ENCODE peak calls at places on chromosomes 5 and 9, in four cellular contexts. Q is K562, M is HepG2, J is WTC11. A is an unnamed sample.

GRCh38 chr5:67416133-67416937 is 219.7 kb upstream of the CD180 start:
- DNase-seq in Q (no peak), M (no peak), J (no peak), A (no peak)

GRCh38 chr5:82163459-82164108 is 114.6 kb downstream of the RPS23 start:
- DNase-seq in Q (no peak), M (no peak), J (no peak), A (no peak)

GRCh38 chr5:127518319-127518621 is 830 bp downstream of the PRRC1 start:
- DNase-seq in Q (no peak), M (no peak), J (no peak), A (no peak)

GRCh38 chr9:33113799-33114547 is 37.5 kb upstream of the SMU1 start:
- DNase-seq in Q (no peak), M (no peak), J (no peak), A (no peak)

GRCh38 chr5:138386290-138386689 is 33.8 kb downstream of the KDM3B start:
- DNase-seq in Q (no peak), M (no peak), J (no peak), A (no peak)

GRCh38 chr5:45696206-45696836 is at the start of gene HCN1:
- DNase-seq in Q (no peak), M (peak), J (peak), A (peak)

GRCh38 chr5:90940227-90940995 is 381.8 kb downstream of the ADGRV1 start:
- DNase-seq in Q (no peak), M (no peak), J (peak), A (peak)

GRCh38 chr5:58069016-58069705 is 390.7 kb downstream of the PLK2 start:
- DNase-seq in Q (no peak), M (no peak), J (no peak), A (no peak)

GRCh38 chr9:79952401-79952800 is 380.6 kb downstream of the TLE4 start:
- DNase-seq in Q (no peak), M (no peak), J (no peak), A (no peak)

GRCh38 chr9:127999461-127999860 is 18.7 kb upstream of the EEIG1 start:
- DNase-seq in Q (no peak), M (no peak), J (no peak), A (no peak)

GRCh38 chr9:77944556-77945261 is 86.9 kb downstream of the GNAQ start:
- DNase-seq in Q (peak), M (no peak), J (peak), A (no peak)

GRCh38 chr5:169307648-169308047 is 6.7 kb upstream of the SLIT3 start:
- DNase-seq in Q (no peak), M (no peak), J (no peak), A (no peak)

GRCh38 chr5:150411245-150411979 is 1.3 kb downstream of the CD74 start:
- DNase-seq in Q (no peak), M (no peak), J (no peak), A (no peak)

GRCh38 chr9:131276891-131277672 is 772 bp upstream of the FAM78A start:
- DNase-seq in Q (peak), M (no peak), J (no peak), A (peak)

GRCh38 chr9:34124103-34124502 is 2.4 kb downstream of the DCAF12 start:
- DNase-seq in Q (no peak), M (no peak), J (no peak), A (no peak)

GRCh38 chr9:86946712-86947145 is 577 bp downstream of the GAS1 start:
- DNase-seq in Q (no peak), M (no peak), J (no peak), A (peak)

GRCh38 chr5:126428421-126428820 is 5.2 kb downstream of the GRAMD2B start:
- DNase-seq in Q (no peak), M (no peak), J (no peak), A (no peak)

GRCh38 chr5:2303391-2304100 is 420.8 kb upstream of the IRX4 start:
- DNase-seq in Q (no peak), M (no peak), J (no peak), A (no peak)

GRCh38 chr9:82418334-82418733 is 429.8 kb downstream of the SPATA31D1 start:
- DNase-seq in Q (no peak), M (no peak), J (no peak), A (no peak)

GRCh38 chr5:179926657-179927056 is 19.0 kb upstream of the TBC1D9B start:
- DNase-seq in Q (no peak), M (no peak), J (no peak), A (no peak)

GRCh38 chr5:118733394-118733793 is 255.0 kb downstream of the DTWD2 start:
- DNase-seq in Q (no peak), M (no peak), J (no peak), A (no peak)

GRCh38 chr5:102799017-102799416 is 43.9 kb downstream of the PAM start:
- DNase-seq in Q (no peak), M (no peak), J (no peak), A (no peak)

GRCh38 chr9:12822111-12822510 is 47.3 kb downstream of the LURAP1L start:
- DNase-seq in Q (no peak), M (no peak), J (no peak), A (no peak)

DNA sequence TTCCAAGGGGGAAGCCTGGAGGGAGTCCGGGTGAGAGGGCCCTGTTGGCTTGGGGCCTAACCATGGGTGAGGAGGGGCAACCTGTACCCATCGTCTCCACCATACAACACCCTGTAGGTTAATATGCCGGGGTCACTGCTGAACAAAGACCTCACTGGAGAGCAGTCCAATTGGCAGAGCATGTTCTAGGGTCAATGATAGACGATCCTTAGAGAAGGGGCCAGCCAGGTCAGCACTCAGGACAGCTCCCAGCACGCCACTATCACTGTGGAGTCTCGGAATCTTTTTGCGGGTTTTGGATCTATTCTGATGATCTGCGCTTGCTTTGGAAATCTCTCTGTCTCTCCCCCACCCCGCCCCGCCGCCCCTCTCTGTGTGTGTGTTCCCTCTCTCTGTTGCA is 218.4 kb upstream of the MVB12B start:
- DNase-seq in Q (no peak), M (no peak), J (peak), A (no peak)
- TF ChIP-seq FOXJ3 in Q (no peak), M (no peak), J (no peak), A (no peak)

DNA sequence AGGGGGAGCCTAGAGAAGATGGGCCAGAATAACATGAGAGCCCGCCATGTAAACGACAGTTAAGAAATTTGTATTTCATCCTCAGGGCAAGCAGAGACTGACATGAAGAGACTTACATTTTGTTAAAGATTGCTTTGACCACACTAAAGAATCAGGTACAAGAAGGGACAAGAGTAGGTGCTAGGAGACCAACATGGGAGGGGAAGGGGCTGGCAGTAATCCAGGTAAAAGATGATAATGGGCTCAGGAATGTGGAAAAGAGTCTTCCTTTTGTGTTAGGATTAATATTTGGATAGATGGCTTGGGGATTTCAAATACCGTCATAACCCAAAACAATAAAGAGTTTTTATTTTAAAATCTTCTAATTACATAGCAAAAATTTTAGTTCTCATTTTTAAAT is 137.3 kb downstream of the ZNF462 start:
- DNase-seq in Q (no peak), M (no peak), J (no peak), A (no peak)
- TF ChIP-seq FOXJ3 in Q (no peak), M (no peak), J (no peak), A (no peak)

GRCh38 chr9:19048966-19049871 is at the start of gene RRAGA:
- DNase-seq in Q (peak), M (peak), J (peak), A (peak)

GRCh38 chr9:19050637-19051591 is 1.7 kb downstream of the RRAGA start:
- DNase-seq in Q (no peak), M (peak), J (no peak), A (no peak)

DNA sequence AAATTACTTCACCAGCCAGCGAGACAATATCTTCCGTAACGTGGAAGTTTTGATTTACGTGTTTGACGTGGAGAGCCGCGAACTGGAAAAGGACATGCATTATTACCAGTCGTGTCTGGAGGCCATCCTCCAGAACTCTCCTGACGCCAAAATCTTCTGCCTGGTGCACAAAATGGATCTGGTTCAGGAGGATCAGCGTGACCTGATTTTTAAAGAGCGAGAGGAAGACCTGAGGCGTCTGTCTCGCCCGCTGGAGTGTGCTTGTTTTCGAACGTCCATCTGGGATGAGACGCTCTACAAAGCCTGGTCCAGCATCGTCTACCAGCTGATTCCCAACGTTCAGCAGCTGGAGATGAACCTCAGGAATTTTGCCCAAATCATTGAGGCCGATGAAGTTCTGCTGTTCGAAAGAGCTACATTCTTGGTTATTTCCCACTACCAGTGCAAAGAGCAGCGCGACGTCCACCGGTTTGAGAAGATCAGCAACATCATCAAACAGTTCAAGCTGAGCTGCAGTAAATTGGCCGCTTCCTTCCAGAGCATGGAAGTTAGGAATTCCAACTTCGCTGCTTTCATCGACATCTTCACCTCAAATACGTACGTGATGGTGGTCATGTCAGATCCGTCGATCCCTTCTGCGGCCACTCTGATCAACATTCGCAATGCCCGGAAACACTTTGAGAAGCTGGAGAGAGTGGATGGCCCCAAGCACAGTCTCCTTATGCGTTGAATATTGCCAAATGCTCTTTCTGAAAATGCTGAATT is 827 bp downstream of the RRAGA start:
- DNase-seq in Q (peak), M (no peak), J (no peak), A (peak)
- TF ChIP-seq FOXJ3 in Q (no peak), M (no peak), J (no peak), A (no peak)

GRCh38 chr5:173326501-173326960 is 1.7 kb downstream of the STC2 start:
- DNase-seq in Q (peak), M (no peak), J (no peak), A (no peak)

GRCh38 chr5:173325091-173325698 is 3.0 kb downstream of the STC2 start:
- DNase-seq in Q (no peak), M (no peak), J (no peak), A (no peak)

GRCh38 chr5:173323121-173323798 is 5.0 kb downstream of the STC2 start:
- DNase-seq in Q (no peak), M (no peak), J (no peak), A (no peak)

GRCh38 chr5:173323799-173324114 is 4.5 kb downstream of the STC2 start:
- DNase-seq in Q (no peak), M (no peak), J (no peak), A (no peak)

DNA sequence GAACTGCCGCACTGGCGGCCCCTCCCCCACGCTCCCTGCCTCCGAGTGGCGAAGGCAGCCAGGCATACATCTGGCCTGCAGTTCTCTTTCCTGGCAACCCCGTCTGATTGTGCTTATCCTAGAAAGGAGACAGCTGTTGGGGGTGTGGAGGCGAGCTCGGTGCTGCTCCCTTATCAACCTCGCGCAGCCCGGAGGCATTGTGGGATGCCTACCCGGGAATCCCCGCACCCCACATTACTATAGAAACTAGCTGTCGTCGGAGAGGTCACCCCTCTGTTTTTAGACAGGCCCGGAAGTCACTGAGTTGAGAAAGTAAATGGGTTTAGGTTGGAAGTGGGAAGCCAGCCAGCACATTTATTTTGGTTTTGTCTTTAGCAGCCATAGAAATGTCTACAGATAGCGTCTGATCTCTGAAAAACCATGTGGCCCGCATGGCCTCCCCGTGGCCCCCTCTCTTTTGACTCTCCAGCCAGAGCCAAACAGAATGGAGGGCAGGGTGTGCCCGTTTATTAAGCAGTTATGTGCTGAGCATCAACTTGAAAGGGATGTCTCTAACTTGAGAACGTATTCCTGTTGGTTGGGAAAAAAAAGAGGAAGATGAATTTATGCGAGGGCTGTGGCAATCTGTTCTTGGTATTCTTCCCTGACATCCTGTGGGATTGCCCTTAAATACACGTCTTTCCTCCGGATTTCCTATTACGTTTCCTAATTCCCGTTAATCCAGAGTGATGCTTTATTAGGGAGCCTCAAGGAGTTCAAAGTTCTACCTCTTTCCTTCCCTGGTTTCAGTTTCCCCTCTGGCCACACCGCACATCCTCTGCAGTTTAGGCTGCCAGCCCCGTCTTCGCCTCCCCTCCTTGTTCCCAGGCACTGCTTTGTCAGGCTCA is 3.9 kb downstream of the STC2 start:
- DNase-seq in Q (peak), M (no peak), J (no peak), A (peak)
- TF ChIP-seq FOXJ3 in Q (no peak), M (no peak), J (no peak), A (peak)

GRCh38 chr9:37968228-37968672 is 64.3 kb upstream of the SLC25A51 start:
- DNase-seq in Q (peak), M (peak), J (no peak), A (no peak)

GRCh38 chr9:37967681-37968080 is 63.8 kb upstream of the SLC25A51 start:
- DNase-seq in Q (no peak), M (no peak), J (no peak), A (no peak)

GRCh38 chr9:37969558-37970300 is 65.8 kb upstream of the SLC25A51 start:
- DNase-seq in Q (no peak), M (no peak), J (no peak), A (no peak)

GRCh38 chr9:37970301-37971106 is 66.6 kb upstream of the SLC25A51 start:
- DNase-seq in Q (no peak), M (no peak), J (no peak), A (no peak)

GRCh38 chr9:37969130-37969529 is 65.2 kb upstream of the SLC25A51 start:
- DNase-seq in Q (peak), M (peak), J (no peak), A (no peak)
- TF ChIP-seq FOXJ3 in Q (no peak), M (no peak), J (no peak), A (no peak)

GRCh38 chr5:55734658-55735057 is 3.2 kb upstream of the DDX4 start:
- DNase-seq in Q (no peak), M (no peak), J (no peak), A (no peak)
- TF ChIP-seq FOXJ3 in Q (no peak), M (no peak), J (no peak), A (no peak)

GRCh38 chr9:133334161-133334560 is 1.8 kb downstream of the SURF6 start:
- DNase-seq in Q (no peak), M (no peak), J (peak), A (no peak)
- TF ChIP-seq FOXJ3 in Q (no peak), M (no peak), J (no peak), A (no peak)

GRCh38 chr9:9791621-9792020 is 821.2 kb downstream of the PTPRD start:
- DNase-seq in Q (no peak), M (no peak), J (no peak), A (no peak)

GRCh38 chr9:9792144-9792857 is 820.5 kb downstream of the PTPRD start:
- DNase-seq in Q (no peak), M (no peak), J (no peak), A (no peak)

DNA sequence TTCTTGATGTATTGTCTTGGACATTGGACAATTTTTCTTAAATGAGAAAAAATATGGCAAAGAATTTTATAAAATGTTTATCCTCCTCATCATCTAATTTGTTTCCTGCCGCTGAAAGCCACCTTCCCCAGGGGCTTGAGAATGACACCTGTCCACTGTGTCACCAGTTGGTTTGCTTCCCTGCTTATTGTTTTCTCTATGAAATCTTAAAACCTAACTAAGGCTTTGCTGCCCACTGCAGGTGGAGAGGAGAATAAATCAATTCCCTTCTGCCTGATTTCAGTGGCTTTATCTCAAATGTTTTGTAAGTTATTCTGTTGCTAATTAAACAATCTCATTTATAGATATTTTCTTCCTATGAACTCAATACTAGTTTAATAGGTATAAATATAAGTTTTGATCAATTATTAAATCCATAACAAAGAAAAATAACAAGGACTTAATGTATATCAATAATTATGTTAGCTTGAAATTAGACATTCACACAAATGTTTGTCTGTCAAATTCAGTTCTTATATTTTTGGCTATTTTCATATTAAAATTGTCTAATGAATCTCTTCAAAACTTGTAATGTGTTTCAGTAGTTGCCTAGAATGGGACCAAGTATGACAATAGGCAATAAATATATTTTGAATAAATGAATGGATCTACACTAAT is 822.5 kb downstream of the PTPRD start:
- DNase-seq in Q (no peak), M (peak), J (peak), A (peak)
- TF ChIP-seq FOXJ3 in Q (no peak), M (no peak), J (no peak), A (no peak)

DNA sequence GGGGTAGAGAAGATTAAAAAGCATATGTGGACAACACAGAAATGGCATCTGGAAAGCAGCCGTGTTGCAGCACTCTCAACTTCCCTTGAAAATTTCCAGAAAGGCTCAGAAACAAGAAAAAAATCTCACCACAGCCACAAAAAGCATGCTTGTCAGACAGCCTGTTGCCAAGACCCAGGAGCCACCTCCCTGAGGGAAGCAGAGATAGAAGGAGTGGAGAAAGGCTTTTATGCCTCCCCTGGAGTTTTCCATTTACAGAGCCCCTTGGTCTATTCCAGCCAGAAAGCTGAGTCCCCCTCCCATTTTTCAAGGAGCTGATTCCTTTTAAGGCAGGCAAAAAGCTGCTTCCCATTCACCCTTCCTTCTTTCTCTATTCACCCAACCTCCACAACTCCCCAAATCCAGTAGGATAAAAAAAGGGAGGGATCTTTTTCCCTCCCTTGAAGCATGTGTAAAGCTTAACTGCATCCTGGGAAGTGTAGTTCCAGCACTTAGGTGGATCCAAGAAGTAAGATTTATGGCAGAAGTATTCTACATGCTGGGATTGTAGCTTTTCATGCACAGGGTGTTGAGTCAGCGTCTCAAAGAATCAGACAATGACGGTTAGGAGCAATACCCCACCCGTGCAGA is 37.1 kb upstream of the PALM2AKAP2 start:
- DNase-seq in Q (no peak), M (no peak), J (no peak), A (no peak)
- TF ChIP-seq FOXJ3 in Q (no peak), M (no peak), J (no peak), A (no peak)

GRCh38 chr9:76690575-76691370 is 73.5 kb upstream of the PCA3 start:
- DNase-seq in Q (no peak), M (no peak), J (no peak), A (no peak)

GRCh38 chr9:76687861-76688374 is 76.3 kb upstream of the PCA3 start:
- DNase-seq in Q (no peak), M (no peak), J (no peak), A (no peak)

GRCh38 chr9:76688471-76689238 is 75.6 kb upstream of the PCA3 start:
- DNase-seq in Q (no peak), M (peak), J (no peak), A (no peak)

GRCh38 chr9:76692448-76693129 is 71.6 kb upstream of the PCA3 start:
- DNase-seq in Q (no peak), M (no peak), J (no peak), A (no peak)

GRCh38 chr9:76691761-76692313 is 72.4 kb upstream of the PCA3 start:
- DNase-seq in Q (no peak), M (no peak), J (no peak), A (no peak)
- TF ChIP-seq FOXJ3 in Q (no peak), M (no peak), J (no peak), A (no peak)